ENCODE peak calls at places on chromosome 9, in four cellular contexts. L is hepatocyte, Y is A549, V is gastrocnemius medialis. O is an unnamed sample. For H3K4me1, the result is how much of the 10 kb centered on the place peaks cover.

GRCh38 chr9:928363-929042 is 48.0 kb upstream of the DMRT3 start:
- DNase-seq in L (peak), Y (peak), V (no peak), O (no peak)

GRCh38 chr9:84481819-84482218 is 141.3 kb upstream of the SLC28A3 start:
- DNase-seq in L (no peak), Y (no peak), V (no peak), O (no peak)

GRCh38 chr9:16624356-16624755 is 246.1 kb downstream of the BNC2 start:
- DNase-seq in L (no peak), Y (no peak), V (no peak), O (no peak)

GRCh38 chr9:3001311-3001710 is 157.4 kb upstream of the PUM3 start:
- DNase-seq in L (no peak), Y (no peak), V (no peak), O (no peak)

GRCh38 chr9:31137850-31138160 is 1246.6 kb upstream of the ACO1 start:
- DNase-seq in L (no peak), Y (no peak), V (no peak), O (no peak)

GRCh38 chr9:108374606-108375005 is 481.2 kb downstream of the ACTL7B start:
- DNase-seq in L (no peak), Y (no peak), V (no peak), O (no peak)

GRCh38 chr9:112248722-112249121 is 73.6 kb upstream of the SUSD1 start:
- DNase-seq in L (no peak), Y (peak), V (no peak), O (no peak)

GRCh38 chr9:111036068-111036789 is 2.0 kb downstream of the LPAR1 start:
- DNase-seq in L (peak), Y (no peak), V (peak), O (peak)

GRCh38 chr9:81032831-81033230 is 656.5 kb downstream of the TLE1 start:
- DNase-seq in L (no peak), Y (no peak), V (no peak), O (peak)

GRCh38 chr9:125511780-125512179 is 195.2 kb downstream of the MAPKAP1 start:
- DNase-seq in L (no peak), Y (no peak), V (no peak), O (peak)

DNA sequence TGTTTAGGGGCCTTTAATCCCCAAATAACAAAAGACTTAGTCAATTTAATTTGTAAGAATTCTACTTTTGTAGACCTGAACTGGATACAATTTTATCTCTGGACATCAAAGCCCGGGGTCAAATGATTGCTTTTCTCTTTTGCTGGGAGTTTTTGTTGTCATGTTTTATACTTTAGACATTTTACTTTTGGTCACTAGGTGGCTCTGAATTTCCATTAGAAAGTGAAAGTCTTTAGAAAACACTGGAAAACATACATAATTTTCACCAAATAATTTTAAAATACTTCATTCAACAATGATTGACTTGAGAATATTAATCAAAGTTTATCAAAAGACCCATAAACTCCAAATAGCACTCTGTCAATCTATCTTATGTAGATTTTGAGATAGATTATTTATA is 2.8 kb upstream of the PCA3 start:
- DNase-seq in L (no peak), Y (peak), V (no peak), O (no peak)
- H3K4me1 ChIP-seq in L (under half), Y (under half), V (under half), O (under half)

GRCh38 chr9:94630833-94631232 is 8.5 kb downstream of the FBP1 start:
- DNase-seq in L (peak), Y (no peak), V (no peak), O (no peak)
- H3K4me1 ChIP-seq in L (under half), Y (under half), V (under half), O (under half)

GRCh38 chr9:136849038-136849959 is at the start of gene PHPT1:
- DNase-seq in L (peak), Y (peak), V (peak), O (peak)
- H3K4me1 ChIP-seq in L (under half), Y (under half), V (under half), O (under half)

GRCh38 chr9:122518841-122519240 is at the start of gene OR1J4:
- DNase-seq in L (no peak), Y (no peak), V (no peak), O (no peak)
- H3K4me1 ChIP-seq in L (under half), Y (under half), V (under half), O (under half)

DNA sequence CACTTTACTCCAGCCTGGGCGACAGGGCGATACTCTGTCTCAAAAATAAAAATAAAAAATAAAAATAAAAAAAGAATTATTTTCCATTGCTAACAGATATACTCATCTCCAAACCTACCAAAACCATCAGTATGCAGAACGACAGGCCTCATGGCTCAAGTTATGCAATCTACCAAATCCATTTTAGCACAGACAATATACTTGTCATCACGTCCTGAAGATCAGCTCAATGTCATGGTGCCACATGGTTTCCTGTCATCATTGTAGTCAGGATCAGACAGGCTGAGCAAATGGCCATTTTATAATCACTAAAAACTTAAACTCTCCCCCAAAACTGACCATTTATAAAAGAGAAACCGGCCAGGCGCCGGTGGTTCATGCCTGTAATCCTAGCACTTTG is 69.1 kb downstream of the HABP4 start:
- DNase-seq in L (no peak), Y (no peak), V (no peak), O (no peak)
- H3K4me1 ChIP-seq in L (under half), Y (under half), V (under half), O (under half)

DNA sequence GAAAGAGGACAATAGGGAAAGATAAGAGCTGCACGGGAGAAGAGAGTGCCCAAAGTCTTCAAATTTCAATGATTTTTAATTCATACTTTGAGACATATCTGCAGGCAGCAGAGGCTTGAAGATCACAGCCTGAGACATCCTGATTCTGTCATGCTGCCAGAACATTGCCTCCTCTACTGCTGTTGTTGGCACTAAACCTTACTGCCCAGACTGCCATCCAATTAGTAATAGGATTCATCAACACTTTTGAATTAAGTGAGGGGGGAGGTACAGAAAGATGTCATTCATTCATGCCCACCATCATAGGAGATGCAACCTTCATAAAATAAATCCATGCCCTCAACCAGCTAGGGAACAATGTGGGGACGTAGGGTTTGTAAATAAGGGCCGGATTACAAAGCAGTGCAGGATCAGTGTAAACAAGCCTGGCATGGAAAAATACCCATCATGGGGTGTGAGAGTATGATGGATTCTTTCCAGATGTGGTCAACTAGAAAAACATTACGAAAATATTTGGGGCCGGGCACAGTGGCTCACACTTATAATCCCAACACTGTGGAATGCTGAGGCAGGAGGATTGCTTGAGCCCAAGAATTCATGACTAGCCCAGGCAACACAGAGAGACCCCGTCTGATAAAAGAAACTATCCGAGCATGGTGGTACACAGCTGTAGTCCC is 122.1 kb upstream of the DAPK1 start:
- DNase-seq in L (no peak), Y (peak), V (no peak), O (no peak)
- H3K4me1 ChIP-seq in L (under half), Y (half or more), V (under half), O (under half)

DNA sequence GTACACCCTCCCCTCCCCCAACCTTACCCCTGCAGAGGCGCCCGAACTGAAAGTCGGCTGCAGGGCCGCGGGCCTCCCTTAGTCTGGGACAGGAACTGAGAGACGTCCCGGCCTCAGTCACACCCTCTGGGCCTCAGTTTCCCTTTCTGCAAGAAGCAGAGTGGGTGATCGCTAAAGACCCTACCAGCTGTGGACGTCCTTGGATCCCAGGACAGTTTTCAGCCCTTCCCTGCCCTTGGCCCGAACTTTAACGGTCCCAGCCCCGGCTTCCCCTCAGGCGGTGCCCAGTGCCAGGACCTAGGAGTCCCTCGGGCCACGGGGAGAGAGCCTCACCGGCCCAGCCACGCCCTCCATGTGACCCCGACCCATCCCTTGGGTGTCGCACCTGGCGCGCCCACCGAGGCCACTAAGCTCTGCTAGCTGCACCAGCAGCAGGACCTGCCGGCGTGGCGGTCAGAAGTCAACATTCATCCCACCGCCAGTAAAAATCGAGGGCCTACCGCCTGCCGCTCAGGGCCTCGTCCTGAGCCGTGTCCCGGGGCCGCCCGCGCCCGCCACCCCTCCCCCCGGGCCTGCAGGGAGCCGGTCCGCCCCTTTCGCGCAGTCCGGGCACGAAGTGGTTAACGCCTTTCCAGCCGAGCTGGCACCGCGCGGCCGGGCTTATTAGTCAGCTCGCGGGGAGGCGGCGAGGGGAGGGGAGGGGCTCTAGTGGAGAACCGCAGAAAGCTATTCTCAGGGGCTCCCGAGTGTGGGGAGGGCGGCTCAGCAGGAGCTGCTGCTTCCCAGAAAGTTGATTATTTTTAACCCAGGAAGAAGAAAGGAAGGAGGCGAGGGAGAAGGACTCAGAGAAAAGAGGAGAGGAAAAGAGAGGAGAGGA is 124.5 kb downstream of the C9orf50 start:
- DNase-seq in L (peak), Y (peak), V (peak), O (peak)
- H3K4me1 ChIP-seq in L (half or more), Y (half or more), V (under half), O (under half)

GRCh38 chr9:134361426-134361825 is 35.2 kb downstream of the RXRA start:
- DNase-seq in L (no peak), Y (no peak), V (no peak), O (no peak)

GRCh38 chr9:134360897-134361296 is 34.6 kb downstream of the RXRA start:
- DNase-seq in L (no peak), Y (no peak), V (no peak), O (no peak)

GRCh38 chr9:134359493-134360179 is 33.4 kb downstream of the RXRA start:
- DNase-seq in L (no peak), Y (no peak), V (no peak), O (no peak)

GRCh38 chr9:134358968-134359319 is 32.7 kb downstream of the RXRA start:
- DNase-seq in L (no peak), Y (no peak), V (no peak), O (no peak)

GRCh38 chr9:134360180-134360759 is 34.0 kb downstream of the RXRA start:
- DNase-seq in L (no peak), Y (no peak), V (no peak), O (no peak)
- H3K4me1 ChIP-seq in L (half or more), Y (under half), V (half or more), O (under half)

O was measured in SJCRH30.